ENCODE peak calls at places on chromosomes 5 and 9, in nine cellular contexts. T is coronary artery; W is GM12865; R is mammary epithelial cell; A is HAP-1; C is CD8-positive, alpha-beta memory T cell; K is AG04450; U is retinal pigment epithelial cell; L is left ventricle myocardium inferior. P is an unnamed sample.

GRCh38 chr5:133075572-133076536 is 24.0 kb downstream of the HSPA4 start:
- DNase-seq in W (no peak), K (no peak), R (no peak), A (no peak), L (no peak), U (peak; percentile 59), T (no peak), C (no peak), P (peak; percentile 8)

GRCh38 chr5:179798144-179798770 is 4.5 kb downstream of the LTC4S start:
- DNase-seq in U (no peak), L (no peak), K (no peak), R (no peak), C (no peak), W (no peak), A (no peak), T (no peak), P (no peak)

GRCh38 chr5:90503596-90503995 is 25.8 kb downstream of the LYSMD3 start:
- DNase-seq in L (no peak), R (peak; percentile 39), T (no peak), C (no peak), W (no peak), K (no peak), A (no peak), U (no peak), P (no peak)

GRCh38 chr9:17723656-17724055 is 144.8 kb downstream of the SH3GL2 start:
- DNase-seq in U (no peak), A (no peak), T (no peak), L (no peak), W (no peak), C (no peak), R (no peak), K (no peak), P (no peak)

GRCh38 chr9:97934321-97935115 is 3.5 kb downstream of the HEMGN start:
- DNase-seq in R (no peak), K (no peak), T (no peak), L (no peak), W (no peak), U (no peak), C (no peak), A (no peak), P (no peak)

GRCh38 chr5:104179057-104179456 is 616.5 kb upstream of the NUDT12 start:
- DNase-seq in K (no peak), U (no peak), A (peak; percentile 80), C (no peak), L (no peak), T (no peak), W (peak; percentile 74), R (peak; percentile 42), P (peak; percentile 16)

GRCh38 chr5:103674739-103675138 is 112.2 kb upstream of the NUDT12 start:
- DNase-seq in K (no peak), R (no peak), A (no peak), C (no peak), U (no peak), T (no peak), L (no peak), W (no peak), P (no peak)

GRCh38 chr9:121862973-121863372 is 211.5 kb downstream of the DAB2IP start:
- DNase-seq in A (no peak), K (no peak), R (no peak), W (no peak), U (no peak), T (peak; percentile 46), C (no peak), L (no peak), P (no peak)

GRCh38 chr5:140346348-140347221 is at the start of gene HBEGF:
- DNase-seq in A (peak; percentile 87), C (peak; percentile 55), K (no peak), U (no peak), R (peak; percentile 89), W (peak; percentile 80), L (peak; percentile 88), T (peak; percentile 86), P (peak; percentile 92)

GRCh38 chr9:87610200-87611155 is 112.8 kb downstream of the DAPK1 start:
- DNase-seq in R (peak; percentile 37), C (no peak), K (no peak), L (no peak), T (peak; percentile 38), U (no peak), W (no peak), A (peak; percentile 10), P (no peak)

DNA sequence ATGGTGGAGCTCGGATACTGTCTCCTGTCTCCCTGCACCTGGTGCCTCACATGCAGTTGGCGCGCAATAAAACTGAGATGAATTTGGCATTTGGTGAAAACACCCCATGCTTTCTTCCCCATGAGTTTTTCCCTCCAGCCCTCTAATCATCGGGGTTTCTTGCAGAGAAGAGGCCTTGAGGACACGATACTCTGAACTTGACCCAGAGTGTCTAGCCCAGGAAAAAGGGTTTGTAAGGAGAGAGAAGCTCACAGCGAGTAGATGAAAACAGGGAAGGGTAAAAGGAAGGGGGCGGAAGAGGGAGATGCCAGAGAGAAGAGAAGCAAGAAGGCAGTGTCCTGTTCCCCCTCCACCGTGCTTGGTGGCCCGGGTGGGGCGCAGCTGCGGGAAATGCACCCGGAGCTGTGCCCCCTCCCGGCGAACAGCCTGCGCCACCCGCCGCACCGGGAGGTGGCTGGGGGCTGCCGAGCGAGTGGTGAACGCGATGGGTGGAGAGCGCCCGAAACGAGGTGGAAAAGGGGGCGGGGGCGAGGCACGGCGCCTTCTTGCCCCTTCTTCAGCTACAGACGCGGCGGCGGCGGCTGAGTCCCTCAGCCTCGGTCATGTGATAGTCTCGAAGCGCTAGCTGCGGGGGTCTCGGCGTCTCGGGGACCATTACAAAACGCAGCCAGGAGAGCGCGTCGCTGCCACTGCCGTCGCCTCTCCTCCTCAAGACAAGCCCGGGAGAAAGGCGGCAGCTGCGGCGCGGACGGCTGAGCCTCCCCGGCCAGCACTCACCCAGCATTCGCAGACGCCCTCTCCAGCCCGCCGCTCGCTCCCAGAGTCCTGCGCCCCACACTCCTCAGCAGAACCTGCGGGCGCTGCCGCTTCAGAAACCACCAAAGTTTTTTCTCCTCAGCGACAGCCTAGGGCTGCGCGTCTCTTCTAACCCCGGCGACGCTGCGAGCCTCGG is 1.1 kb upstream of the FOXB2 start:
- DNase-seq in T (no peak), A (no peak), C (no peak), R (no peak), U (no peak), K (no peak), L (no peak), W (no peak), P (no peak)
- H3K4me3 ChIP-seq in T (peak overlapping the region; percentile 61), A (peak overlapping the region; percentile 21), C (no peak overlapping the region), R (no peak overlapping the region), U (no peak overlapping the region), K (no peak overlapping the region), L (peak overlapping the region; percentile 47), W (no peak overlapping the region), P (no peak overlapping the region)

GRCh38 chr9:127422133-127422782 is 1.9 kb upstream of the ZNF79 start:
- DNase-seq in C (no peak), T (no peak), R (no peak), W (no peak), K (no peak), A (no peak), L (no peak), U (no peak), P (no peak)
- H3K4me3 ChIP-seq in C (no peak overlapping the region), T (no peak overlapping the region), R (no peak overlapping the region), W (no peak overlapping the region), K (no peak overlapping the region), A (peak overlapping the region; percentile 92), L (peak overlapping the region; percentile 91), U (no peak overlapping the region), P (peak overlapping the region; percentile 50)

DNA sequence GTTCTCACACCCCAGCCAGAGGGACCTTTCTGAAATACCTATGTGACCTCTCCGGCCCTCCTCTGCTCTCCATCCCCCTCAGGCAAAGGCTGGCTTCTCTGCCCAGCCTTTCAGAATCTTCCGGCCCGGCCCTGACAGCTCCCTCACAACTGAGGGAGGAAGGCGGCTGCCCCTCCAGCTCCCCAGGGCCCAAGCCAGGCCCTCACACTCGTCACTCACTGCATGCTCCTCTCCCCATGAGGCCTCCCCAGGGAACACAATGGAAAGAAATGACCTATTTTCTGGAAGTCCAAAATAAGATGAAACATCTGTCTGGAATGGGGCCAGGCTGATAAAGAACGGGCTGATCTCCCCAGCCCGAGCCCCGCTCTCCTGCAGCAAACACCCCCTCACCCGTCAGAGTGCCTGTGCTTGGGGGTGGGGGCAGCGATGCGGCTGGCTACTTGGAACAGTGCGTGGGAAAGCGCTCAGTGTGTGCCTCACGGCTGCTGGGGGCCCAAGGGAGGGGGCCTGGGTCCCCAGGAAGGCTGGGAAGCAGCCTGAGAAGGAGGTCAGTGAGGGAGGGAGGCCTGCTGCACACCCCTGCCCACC is 11.3 kb downstream of the PDGFRB start:
- DNase-seq in W (no peak), A (no peak), K (peak; percentile 48), T (peak; percentile 90), R (no peak), L (peak; percentile 77), U (no peak), C (no peak), P (peak; percentile 57)
- H3K4me3 ChIP-seq in W (no peak overlapping the region), A (no peak overlapping the region), K (peak overlapping the region; percentile 37), T (peak overlapping the region; percentile 81), R (no peak overlapping the region), L (peak overlapping the region; percentile 69), U (no peak overlapping the region), C (no peak overlapping the region), P (no peak overlapping the region)

DNA sequence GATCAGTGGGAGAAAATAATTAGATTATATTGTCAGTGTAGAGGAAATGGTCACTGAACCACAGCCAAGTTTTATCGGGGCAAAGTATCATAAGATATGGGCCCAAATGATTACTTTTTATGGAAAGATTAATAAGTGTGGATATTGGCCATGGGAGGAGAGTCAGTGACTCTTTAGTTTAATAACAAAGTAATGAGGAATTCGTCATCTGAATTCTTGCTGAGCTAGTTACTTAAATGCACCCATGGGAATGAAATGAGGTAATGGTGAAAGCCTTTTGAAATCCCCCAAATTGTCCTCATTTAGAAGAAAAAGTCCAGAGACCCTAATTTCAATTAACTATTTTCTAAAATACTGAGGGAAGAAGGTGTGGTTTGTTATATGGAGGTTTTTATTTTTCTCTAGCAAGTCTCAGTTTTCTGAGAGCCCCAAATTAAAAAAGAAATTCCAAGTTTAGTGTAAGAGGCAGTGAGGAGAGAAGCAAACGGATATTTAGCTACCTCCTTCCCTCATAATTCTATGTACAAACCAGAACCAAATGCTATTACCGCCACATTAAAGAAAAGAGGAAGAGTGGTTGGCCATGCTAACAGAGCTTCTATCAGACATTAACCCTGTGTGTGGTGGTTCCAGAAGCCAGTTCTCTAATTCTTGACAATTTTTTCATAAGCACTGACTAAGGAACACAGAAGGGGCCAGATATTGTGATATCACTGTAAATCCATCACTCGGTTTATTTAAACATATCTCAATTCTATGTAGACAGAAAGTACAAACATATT is 37.6 kb upstream of the MRPS30 start:
- DNase-seq in T (no peak), U (no peak), L (no peak), C (no peak), A (no peak), R (no peak), K (no peak), W (no peak), P (no peak)
- H3K4me3 ChIP-seq in T (no peak overlapping the region), U (no peak overlapping the region), L (no peak overlapping the region), C (no peak overlapping the region), A (no peak overlapping the region), R (no peak overlapping the region), K (no peak overlapping the region), W (no peak overlapping the region), P (no peak overlapping the region)

GRCh38 chr9:113187935-113188595 is 33.0 kb downstream of the FKBP15 start:
- DNase-seq in R (peak; percentile 93), K (peak; percentile 76), W (no peak), C (no peak), T (no peak), A (no peak), U (peak; percentile 69), L (peak; percentile 17), P (peak; percentile 28)
- H3K4me3 ChIP-seq in R (peak overlapping the region; percentile 2), K (no peak overlapping the region), W (no peak overlapping the region), C (no peak overlapping the region), T (no peak overlapping the region), A (no peak overlapping the region), U (no peak overlapping the region), L (peak overlapping the region; percentile 33), P (no peak overlapping the region)

GRCh38 chr9:91949946-91950664 is at the start of gene ROR2:
- DNase-seq in W (peak; percentile 48), A (peak; percentile 71), U (no peak), T (no peak), K (no peak), L (peak; percentile 67), R (peak; percentile 66), C (peak; percentile 36), P (peak; percentile 94)
- H3K4me3 ChIP-seq in W (no peak within 1 kb of the TSS), A (peak within 1 kb of the TSS; percentile 64), U (peak within 1 kb of the TSS; percentile 54), T (peak within 1 kb of the TSS; percentile 65), K (peak within 1 kb of the TSS; percentile 71), L (peak within 1 kb of the TSS; percentile 67), R (peak within 1 kb of the TSS; percentile 14), C (peak within 1 kb of the TSS; percentile 37), P (peak within 1 kb of the TSS; percentile 97)